ENCODE peak calls at places on chromosome 17, in four cellular contexts. E is keratinocyte; H is CD4-positive, alpha-beta T cell; Y is A549. J is an unnamed sample.

GRCh38 chr17:76947309-76947708 is 79.1 kb downstream of the MGAT5B start:
- DNase-seq in Y (no peak), H (no peak), E (no peak), J (no peak)

GRCh38 chr17:49130891-49131290 is 1.7 kb upstream of the B4GALNT2 start:
- DNase-seq in H (no peak), E (no peak), Y (no peak), J (no peak)

GRCh38 chr17:76710863-76711611 is at the start of gene MXRA7:
- DNase-seq in Y (peak; percentile 78), E (no peak), H (peak; percentile 44), J (no peak)

GRCh38 chr17:44672479-44673093 is 16.3 kb downstream of the MEIOC start:
- DNase-seq in Y (peak; percentile 60), E (no peak), H (no peak), J (no peak)

GRCh38 chr17:47821424-47822379 is at the start of gene OSBPL7:
- DNase-seq in E (no peak), Y (peak; percentile 74), H (peak; percentile 77), J (no peak)

GRCh38 chr17:6066183-6066948 is 3.8 kb upstream of the WSCD1 start:
- DNase-seq in H (no peak), Y (no peak), E (no peak), J (no peak)

GRCh38 chr17:74274060-74274702 is at the start of gene DNAI2:
- DNase-seq in E (no peak), Y (no peak), H (no peak), J (no peak)

GRCh38 chr17:74543891-74544760 is 1.8 kb downstream of the CD300C start:
- DNase-seq in Y (no peak), E (no peak), H (no peak), J (no peak)

GRCh38 chr17:17682737-17683675 is 1.7 kb downstream of the RAI1 start:
- DNase-seq in H (peak; percentile 39), E (no peak), Y (peak; percentile 66), J (no peak)

GRCh38 chr17:82961366-82962162 is 117.8 kb upstream of the METRNL start:
- DNase-seq in H (no peak), Y (no peak), E (no peak), J (no peak)

GRCh38 chr17:40071720-40072480 is 9.1 kb downstream of the THRA start:
- DNase-seq in Y (no peak), E (no peak), H (no peak), J (no peak)

GRCh38 chr17:69525920-69526841 is 111.7 kb downstream of the MAP2K6 start:
- DNase-seq in H (no peak), Y (peak; percentile 45), E (no peak), J (no peak)

GRCh38 chr17:66900126-66901010 is 64.1 kb upstream of the CACNG4 start:
- DNase-seq in E (no peak), Y (peak; percentile 32), H (no peak), J (no peak)

GRCh38 chr17:39679521-39680192 is 8.2 kb downstream of the PGAP3 start:
- DNase-seq in Y (no peak), E (no peak), H (peak; percentile 47), J (no peak)

GRCh38 chr17:8004899-8005298 is 2.5 kb downstream of the GUCY2D start:
- DNase-seq in H (no peak), E (no peak), Y (no peak), J (no peak)

GRCh38 chr17:1492249-1493206 is at the start of gene MYO1C:
- DNase-seq in E (no peak), H (no peak), Y (no peak), J (no peak)
- H3K27ac ChIP-seq in E (peak within 1 kb of the TSS; percentile 26), H (no peak within 1 kb of the TSS), Y (peak within 1 kb of the TSS; percentile 98), J (peak within 1 kb of the TSS; percentile 84)

GRCh38 chr17:1010586-1010985 is 13.7 kb downstream of the TIMM22 start:
- DNase-seq in Y (no peak), H (no peak), E (no peak), J (no peak)
- H3K27ac ChIP-seq in Y (no peak overlapping the region), H (no peak overlapping the region), E (no peak overlapping the region), J (no peak overlapping the region)

DNA sequence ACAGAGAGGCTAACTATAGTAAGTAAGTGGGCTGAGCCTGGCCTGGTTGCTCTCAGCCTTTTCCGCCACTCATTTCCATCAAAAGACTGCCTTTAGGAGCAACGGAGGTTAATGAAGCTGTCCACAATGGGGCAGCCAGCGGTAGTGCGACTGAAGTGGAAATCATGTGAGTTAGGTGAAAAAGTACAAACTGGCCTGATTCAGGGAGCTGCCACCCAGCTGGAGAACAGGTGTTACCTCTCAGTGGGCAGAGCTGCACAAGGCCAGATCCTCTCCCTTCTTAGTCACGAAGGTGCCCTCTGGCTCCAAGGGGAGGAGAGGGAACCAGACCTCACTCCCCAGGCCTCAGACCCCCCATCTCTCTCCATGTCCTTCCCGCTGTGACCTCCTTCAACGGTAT is 34.4 kb upstream of the CDRT4 start:
- DNase-seq in Y (no peak), E (no peak), H (no peak), J (no peak)
- H3K27ac ChIP-seq in Y (no peak overlapping the region), E (no peak overlapping the region), H (no peak overlapping the region), J (no peak overlapping the region)

DNA sequence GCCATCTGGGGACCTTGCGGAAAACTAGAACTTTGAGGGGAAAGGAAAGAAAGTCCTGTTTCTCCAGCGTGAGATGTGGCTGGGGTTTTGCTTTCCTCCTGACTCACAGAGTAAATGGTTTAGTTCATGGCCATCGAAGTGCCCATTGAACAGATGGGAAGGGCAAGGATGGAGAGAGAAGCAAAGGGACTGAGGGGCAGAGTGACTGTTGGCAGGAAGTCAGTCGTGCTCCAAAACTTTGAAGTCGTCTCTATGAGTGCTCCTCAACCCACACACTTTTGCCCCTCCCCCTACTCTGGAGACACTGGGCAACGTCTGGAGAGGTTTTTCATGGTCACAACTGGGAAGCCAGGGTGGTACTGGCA is 476.9 kb downstream of the SLC39A11 start:
- DNase-seq in H (no peak), Y (no peak), E (no peak), J (no peak)
- H3K27ac ChIP-seq in H (no peak overlapping the region), Y (peak overlapping the region; percentile 99), E (no peak overlapping the region), J (peak overlapping the region; percentile 95)

GRCh38 chr17:4195306-4195705 is 52.3 kb downstream of the CYB5D2 start:
- DNase-seq in H (no peak), E (no peak), Y (no peak), J (no peak)
- H3K27ac ChIP-seq in H (no peak overlapping the region), E (no peak overlapping the region), Y (no peak overlapping the region), J (no peak overlapping the region)

GRCh38 chr17:42459256-42459982 is 741 bp downstream of the ATP6V0A1 start:
- DNase-seq in E (no peak), H (no peak), Y (peak; percentile 68), J (no peak)

GRCh38 chr17:42458497-42459255 is at the start of gene ATP6V0A1:
- DNase-seq in Y (peak; percentile 95), E (no peak), H (peak; percentile 81), J (no peak)

GRCh38 chr17:42457107-42457787 is 1.4 kb upstream of the ATP6V0A1 start:
- DNase-seq in H (no peak), Y (no peak), E (no peak), J (no peak)

GRCh38 chr17:42460371-42460770 is 1.7 kb downstream of the ATP6V0A1 start:
- DNase-seq in H (no peak), E (no peak), Y (no peak), J (no peak)

GRCh38 chr17:42459983-42460300 is 1.3 kb downstream of the ATP6V0A1 start:
- DNase-seq in Y (no peak), H (no peak), E (no peak), J (no peak)
- H3K27ac ChIP-seq in Y (peak overlapping the region; percentile 28), H (no peak overlapping the region), E (no peak overlapping the region), J (peak overlapping the region; percentile 86)

DNA sequence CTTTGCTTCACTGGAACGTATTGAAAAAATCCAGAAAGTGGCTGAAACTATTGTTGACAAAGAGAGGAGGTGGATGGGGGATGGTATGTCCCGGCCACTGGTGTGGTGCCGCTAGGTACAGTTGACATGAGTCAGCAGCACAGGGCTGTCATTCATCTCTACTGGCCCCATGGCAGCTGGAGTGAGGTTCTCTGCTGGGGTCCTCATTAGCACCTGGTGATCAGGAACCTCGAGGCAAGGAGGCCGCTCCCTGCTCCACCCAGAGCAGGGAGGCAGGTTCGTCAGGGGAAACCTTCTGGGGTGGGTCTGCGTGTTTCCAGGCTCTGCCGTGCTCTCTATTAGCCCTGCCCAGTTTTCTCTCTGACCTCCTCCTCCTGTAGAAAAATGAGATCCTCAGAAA is 6.9 kb downstream of the NTN1 start:
- DNase-seq in Y (no peak), H (no peak), E (no peak), J (no peak)
- H3K27ac ChIP-seq in Y (no peak overlapping the region), H (no peak overlapping the region), E (no peak overlapping the region), J (no peak overlapping the region)